ENCODE peak calls at places on chromosomes 7 and 10, in four cellular contexts. One of them, this sample, is unnamed.

GRCh38 chr10:131751827-131752775 is 148.7 kb upstream of the PPP2R2D start:
- DNase-seq in astrocyte of the cerebellum: no peak
- DNase-seq in HCT116: no peak
- DNase-seq in GM23338: peak
- DNase-seq in this sample: no peak

GRCh38 chr7:159130820-159131219 is 13.8 kb downstream of the VIPR2 start:
- DNase-seq in astrocyte of the cerebellum: no peak
- DNase-seq in HCT116: no peak
- DNase-seq in GM23338: no peak
- DNase-seq in this sample: no peak

GRCh38 chr7:50782376-50783208 is at the start of gene GRB10:
- DNase-seq in astrocyte of the cerebellum: no peak
- DNase-seq in HCT116: no peak
- DNase-seq in GM23338: peak
- DNase-seq in this sample: no peak

GRCh38 chr10:124403548-124403947 is 15.2 kb downstream of the OAT start:
- DNase-seq in astrocyte of the cerebellum: peak
- DNase-seq in HCT116: peak
- DNase-seq in GM23338: peak
- DNase-seq in this sample: peak

GRCh38 chr10:12603766-12604470 is 254.6 kb downstream of the CAMK1D start:
- DNase-seq in astrocyte of the cerebellum: no peak
- DNase-seq in HCT116: no peak
- DNase-seq in GM23338: no peak
- DNase-seq in this sample: no peak

GRCh38 chr7:12623885-12624498 is 53.5 kb downstream of the SCIN start:
- DNase-seq in astrocyte of the cerebellum: no peak
- DNase-seq in HCT116: peak
- DNase-seq in GM23338: peak
- DNase-seq in this sample: no peak

GRCh38 chr7:48140001-48140681 is 31.1 kb upstream of the ABCA13 start:
- DNase-seq in astrocyte of the cerebellum: no peak
- DNase-seq in HCT116: no peak
- DNase-seq in GM23338: no peak
- DNase-seq in this sample: no peak

GRCh38 chr10:129963831-129964501 is at the start of gene EBF3:
- DNase-seq in astrocyte of the cerebellum: no peak
- DNase-seq in HCT116: no peak
- DNase-seq in GM23338: peak
- DNase-seq in this sample: no peak

GRCh38 chr7:44155191-44156185 is 14.4 kb upstream of the MYL7 start:
- DNase-seq in astrocyte of the cerebellum: no peak
- DNase-seq in HCT116: no peak
- DNase-seq in GM23338: no peak
- DNase-seq in this sample: no peak

DNA sequence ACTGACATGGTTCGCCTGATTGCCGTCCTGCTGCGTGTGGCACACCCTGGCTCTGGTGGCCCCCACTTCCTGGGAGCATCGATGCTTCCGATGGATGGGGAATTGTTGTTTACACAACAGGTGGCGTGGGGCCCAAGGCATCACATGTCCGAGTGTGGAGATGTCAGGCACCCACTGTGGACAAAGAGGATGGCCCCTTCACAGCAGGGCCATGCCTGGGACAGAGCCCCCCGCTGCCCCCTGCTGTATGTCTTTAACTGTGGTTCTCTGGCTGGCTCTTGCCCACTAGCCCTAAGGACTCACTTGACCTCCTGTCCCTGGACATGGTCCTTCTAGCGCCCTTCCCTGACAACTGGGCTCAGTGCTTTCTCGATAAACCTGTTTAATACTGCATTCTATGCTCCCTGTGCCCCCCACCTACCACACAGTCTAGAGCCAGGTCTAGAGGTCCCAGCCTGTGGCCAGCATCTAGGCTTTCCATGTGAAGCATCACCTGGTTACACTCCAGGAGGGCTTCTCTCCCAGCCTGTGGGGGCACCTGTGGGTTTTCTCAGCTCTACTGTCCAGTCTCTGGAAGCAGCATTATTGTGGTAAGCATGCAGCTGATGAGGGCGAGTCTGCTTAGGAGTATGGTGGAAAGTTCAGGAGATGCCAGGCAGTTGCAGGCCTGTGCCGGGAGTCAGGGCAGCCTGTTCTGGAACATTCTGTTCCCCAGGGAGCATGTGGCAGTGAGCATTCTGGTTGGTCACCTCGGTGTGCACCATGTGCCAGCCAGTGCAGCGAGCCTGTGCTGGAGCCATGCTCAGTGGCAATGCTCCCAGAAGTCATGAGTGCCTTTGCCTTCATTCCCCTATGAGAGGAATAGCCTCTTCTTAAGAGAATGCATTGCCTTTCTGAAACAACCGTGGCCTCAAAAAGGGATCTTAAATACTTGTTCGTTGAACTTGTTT is 10.4 kb downstream of the ADCY1 start:
- DNase-seq in astrocyte of the cerebellum: no peak
- DNase-seq in HCT116: no peak
- DNase-seq in GM23338: no peak
- DNase-seq in this sample: no peak
- TF ChIP-seq CTCF in astrocyte of the cerebellum: no peak
- TF ChIP-seq CTCF in HCT116: no peak
- TF ChIP-seq CTCF in GM23338: no peak
- TF ChIP-seq CTCF in this sample: no peak

GRCh38 chr10:122034149-122034756 is 45.3 kb downstream of the TACC2 start:
- DNase-seq in astrocyte of the cerebellum: no peak
- DNase-seq in HCT116: no peak
- DNase-seq in GM23338: no peak
- DNase-seq in this sample: no peak
- H3K4me3 ChIP-seq in astrocyte of the cerebellum: no peak
- H3K4me3 ChIP-seq in HCT116: no peak
- H3K4me3 ChIP-seq in GM23338: no peak
- H3K4me3 ChIP-seq in this sample: no peak

GRCh38 chr10:34206078-34206477 is 609.0 kb downstream of the PARD3 start:
- DNase-seq in astrocyte of the cerebellum: no peak
- DNase-seq in HCT116: no peak
- DNase-seq in GM23338: no peak
- DNase-seq in this sample: no peak
- TF ChIP-seq CTCF in astrocyte of the cerebellum: no peak
- TF ChIP-seq CTCF in HCT116: no peak
- TF ChIP-seq CTCF in GM23338: peak
- TF ChIP-seq CTCF in this sample: no peak

GRCh38 chr10:57785068-57785467 is 482.6 kb downstream of the IPMK start:
- DNase-seq in astrocyte of the cerebellum: no peak
- DNase-seq in HCT116: no peak
- DNase-seq in GM23338: no peak
- DNase-seq in this sample: no peak

GRCh38 chr10:57785546-57785945 is 482.1 kb downstream of the IPMK start:
- DNase-seq in astrocyte of the cerebellum: no peak
- DNase-seq in HCT116: no peak
- DNase-seq in GM23338: no peak
- DNase-seq in this sample: no peak

GRCh38 chr10:57786331-57786730 is 481.4 kb downstream of the IPMK start:
- DNase-seq in astrocyte of the cerebellum: no peak
- DNase-seq in HCT116: no peak
- DNase-seq in GM23338: no peak
- DNase-seq in this sample: no peak

GRCh38 chr10:57788117-57788516 is 479.6 kb downstream of the IPMK start:
- DNase-seq in astrocyte of the cerebellum: no peak
- DNase-seq in HCT116: no peak
- DNase-seq in GM23338: no peak
- DNase-seq in this sample: no peak

DNA sequence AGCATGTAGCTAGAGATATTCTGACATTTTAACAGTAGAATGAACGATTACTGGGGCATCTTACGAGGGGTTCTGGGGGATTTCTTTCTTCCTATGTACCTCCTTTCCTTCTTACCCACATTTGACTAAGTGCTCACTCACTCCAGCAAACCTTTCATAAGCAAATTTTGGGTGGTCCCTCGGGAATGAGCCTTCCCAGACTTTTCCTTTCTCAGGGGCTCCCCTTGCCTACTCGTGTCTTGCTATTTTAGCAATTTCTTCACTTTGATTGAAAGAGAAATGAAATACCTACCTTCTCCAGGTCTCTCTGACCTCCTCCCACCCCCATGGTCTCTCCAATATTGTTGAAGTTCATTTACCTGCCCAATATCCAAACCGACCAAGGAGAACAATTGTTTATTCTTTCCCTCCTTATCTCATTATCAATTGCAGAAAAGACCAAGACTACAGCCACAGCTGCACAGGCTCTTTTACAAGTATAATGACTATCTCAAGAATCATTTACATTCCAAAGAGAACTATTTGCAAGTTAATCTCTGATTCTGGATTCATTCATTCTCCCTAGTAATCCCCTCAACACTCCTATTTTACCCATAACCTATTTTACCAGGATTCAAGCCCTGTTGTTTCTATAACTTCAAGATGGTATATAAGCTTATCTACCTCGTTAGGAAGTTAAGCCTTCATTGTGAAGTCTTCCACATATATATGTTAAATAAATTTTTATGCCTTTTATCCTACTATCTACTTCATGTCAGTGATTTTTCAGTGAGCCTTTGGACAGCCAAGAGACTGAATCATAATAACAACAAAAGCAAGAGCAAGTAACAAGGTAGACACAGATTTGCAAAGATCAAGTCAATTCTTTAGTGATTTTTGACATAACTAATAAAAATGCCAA is 480.6 kb downstream of the IPMK start:
- DNase-seq in astrocyte of the cerebellum: no peak
- DNase-seq in HCT116: no peak
- DNase-seq in GM23338: peak
- DNase-seq in this sample: no peak
- H3K4me3 ChIP-seq in astrocyte of the cerebellum: no peak
- H3K4me3 ChIP-seq in HCT116: no peak
- H3K4me3 ChIP-seq in GM23338: peak
- H3K4me3 ChIP-seq in this sample: no peak

DNA sequence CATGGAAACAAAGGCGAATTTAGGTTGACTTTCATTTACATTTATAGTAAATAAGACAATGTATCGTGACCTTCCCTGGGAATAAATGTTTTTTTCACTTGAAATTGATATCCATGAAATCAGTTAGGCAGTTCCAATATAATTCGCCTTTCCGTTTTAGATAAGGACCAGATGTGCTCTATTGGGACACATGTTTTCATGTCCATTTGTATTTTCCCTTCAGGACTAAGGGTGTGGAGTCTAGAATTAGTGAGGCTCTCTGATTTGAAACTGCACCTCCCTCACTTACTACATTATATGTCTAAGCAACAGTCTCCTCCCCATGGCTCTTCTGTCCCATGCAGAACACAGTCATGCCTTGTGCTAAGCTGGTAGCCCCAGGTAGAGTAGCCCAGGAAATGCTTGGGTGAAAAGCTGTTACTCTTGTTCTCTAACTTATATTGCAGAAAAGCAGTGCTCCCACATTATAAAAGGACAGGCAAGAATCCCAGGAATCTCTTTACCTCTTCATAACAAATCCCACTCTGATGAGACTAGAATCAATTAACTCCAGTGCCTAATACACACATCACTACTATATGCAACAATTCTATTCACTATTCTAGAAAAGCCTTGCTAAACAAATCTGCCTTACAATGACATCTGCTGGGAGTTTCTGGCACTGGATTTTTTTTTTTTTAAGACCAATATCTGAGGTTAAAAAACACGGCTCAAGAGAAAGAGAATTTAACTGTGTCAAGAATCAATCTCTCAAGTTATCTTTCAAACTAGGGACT is 293.9 kb downstream of the SNX13 start:
- DNase-seq in astrocyte of the cerebellum: peak
- DNase-seq in HCT116: no peak
- DNase-seq in GM23338: peak
- DNase-seq in this sample: no peak
- TF ChIP-seq CTCF in astrocyte of the cerebellum: peak
- TF ChIP-seq CTCF in HCT116: peak
- TF ChIP-seq CTCF in GM23338: peak
- TF ChIP-seq CTCF in this sample: peak

DNA sequence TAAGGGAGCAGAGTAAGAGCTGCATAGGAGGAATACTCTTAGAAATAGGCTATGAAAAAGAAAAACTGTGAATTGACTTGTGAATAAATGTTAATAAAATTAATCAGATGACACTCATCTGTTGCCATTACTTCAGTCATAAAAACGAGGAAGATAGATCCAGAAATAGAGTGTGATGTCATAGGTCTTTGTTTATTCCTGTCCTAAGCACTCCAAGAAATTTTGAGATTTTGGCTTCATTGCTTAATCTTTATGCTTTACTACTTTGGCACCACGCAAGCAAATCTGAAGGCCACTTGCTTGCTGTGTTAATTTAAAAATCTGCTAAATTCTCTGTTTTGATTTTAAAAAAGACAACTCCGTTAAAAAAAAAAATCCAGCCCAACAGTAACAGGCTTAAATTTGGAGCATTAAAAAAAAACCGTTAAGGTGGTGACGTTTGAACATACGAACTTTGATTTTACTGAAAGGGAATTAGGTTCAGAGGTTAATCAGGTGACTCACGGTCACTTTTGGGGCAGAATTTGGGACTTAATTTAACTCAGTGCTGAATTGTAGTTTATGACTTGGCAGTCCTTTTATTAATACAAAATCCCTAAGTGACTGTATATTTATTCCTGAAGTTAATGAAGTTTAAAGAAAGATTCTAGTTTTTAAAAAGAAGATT is 3.4 kb downstream of the IFRD1 start:
- DNase-seq in astrocyte of the cerebellum: no peak
- DNase-seq in HCT116: no peak
- DNase-seq in GM23338: no peak
- DNase-seq in this sample: no peak
- H3K4me3 ChIP-seq in astrocyte of the cerebellum: peak
- H3K4me3 ChIP-seq in HCT116: no peak
- H3K4me3 ChIP-seq in GM23338: peak
- H3K4me3 ChIP-seq in this sample: no peak

DNA sequence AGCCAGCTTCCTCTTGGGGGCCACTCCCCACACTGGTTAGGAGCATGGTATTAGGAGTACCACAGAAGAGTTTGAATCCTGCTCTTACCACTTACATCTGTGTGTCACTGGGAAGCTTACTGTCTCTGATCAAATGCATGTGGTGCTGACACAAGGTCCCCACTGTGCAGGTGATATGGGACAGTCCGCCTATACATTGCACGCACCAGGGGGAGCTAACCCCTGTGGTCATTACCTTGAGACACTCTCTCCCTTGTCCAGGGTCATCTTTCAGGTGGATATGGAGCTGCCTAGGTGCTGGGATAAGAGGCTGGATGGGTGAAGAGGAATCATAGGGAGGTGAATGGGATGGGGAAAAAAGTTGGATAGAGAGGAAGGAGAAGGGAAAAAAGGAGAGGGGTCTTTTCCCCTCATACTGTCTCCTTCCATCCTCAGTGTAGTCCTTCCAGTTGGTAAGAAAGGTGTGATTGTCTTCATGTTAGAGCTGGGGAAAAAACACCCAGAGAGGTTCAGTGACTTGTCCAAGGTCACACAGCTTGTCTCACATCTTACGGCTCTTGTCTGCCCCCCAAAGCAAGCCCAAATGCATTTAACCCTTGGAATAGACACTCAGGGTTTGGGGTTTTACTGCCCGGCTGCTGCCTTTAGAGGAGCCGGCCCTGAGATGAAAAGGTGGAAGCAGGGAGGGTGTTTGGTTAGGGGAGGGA is 125.9 kb downstream of the CDH23 start:
- DNase-seq in astrocyte of the cerebellum: no peak
- DNase-seq in HCT116: no peak
- DNase-seq in GM23338: peak
- DNase-seq in this sample: no peak
- TF ChIP-seq CTCF in astrocyte of the cerebellum: no peak
- TF ChIP-seq CTCF in HCT116: peak
- TF ChIP-seq CTCF in GM23338: peak
- TF ChIP-seq CTCF in this sample: no peak